ENCODE peak calls at places on chromosomes 12 and 14, in seven cellular contexts. L, D, Q, B, C, N and U are unnamed samples.

GRCh38 chr12:65308601-65309071 is 30.2 kb downstream of the MSRB3 start:
- DNase-seq in L (no peak), D (no peak), Q (no peak), B (no peak), C (no peak), N (no peak), U (no peak)

GRCh38 chr12:31226639-31227038 is 99.3 kb downstream of the SINHCAF start:
- DNase-seq in L (no peak), D (no peak), Q (no peak), B (no peak), C (no peak), N (no peak), U (no peak)

GRCh38 chr12:25929096-25929637 is 29.3 kb upstream of the RASSF8 start:
- DNase-seq in L (no peak), D (no peak), Q (no peak), B (no peak), C (no peak), N (no peak), U (no peak)

GRCh38 chr14:54483848-54484247 is 4.9 kb downstream of the GMFB start:
- DNase-seq in L (no peak), D (no peak), Q (no peak), B (peak), C (no peak), N (no peak), U (no peak)

GRCh38 chr14:102622262-102622885 is 29.9 kb downstream of the RCOR1 start:
- DNase-seq in L (no peak), D (peak), Q (no peak), B (no peak), C (no peak), N (no peak), U (no peak)

GRCh38 chr12:26239508-26240328 is 44.3 kb downstream of the SSPN start:
- DNase-seq in L (peak), D (no peak), Q (no peak), B (no peak), C (no peak), N (no peak), U (no peak)

GRCh38 chr12:129150721-129151120 is 297.4 kb downstream of the GLT1D1 start:
- DNase-seq in L (no peak), D (no peak), Q (no peak), B (no peak), C (no peak), N (no peak), U (no peak)

GRCh38 chr12:49646331-49646830 is 23.0 kb downstream of the PRPF40B start:
- DNase-seq in L (no peak), D (no peak), Q (no peak), B (no peak), C (no peak), N (no peak), U (no peak)